ENCODE peak calls at places on chromosomes 2 and 18, in seven cellular contexts. One of them, this sample, is unnamed.

GRCh38 chr2:45699032-45699658 is 47.7 kb downstream of the PRKCE start:
- DNase-seq in right lobe of liver: no peak
- DNase-seq in cardiac muscle cell: peak
- DNase-seq in fibroblast of lung: peak
- DNase-seq in GM23338: no peak
- DNase-seq in sigmoid colon: no peak
- DNase-seq in H1: no peak
- DNase-seq in this sample: no peak

GRCh38 chr18:47263197-47263827 is 11.9 kb upstream of the SKOR2 start:
- DNase-seq in right lobe of liver: no peak
- DNase-seq in cardiac muscle cell: no peak
- DNase-seq in fibroblast of lung: no peak
- DNase-seq in GM23338: peak
- DNase-seq in sigmoid colon: no peak
- DNase-seq in H1: no peak
- DNase-seq in this sample: peak

GRCh38 chr2:233017947-233018346 is 4.9 kb upstream of the NGEF start:
- DNase-seq in right lobe of liver: no peak
- DNase-seq in cardiac muscle cell: no peak
- DNase-seq in fibroblast of lung: no peak
- DNase-seq in GM23338: no peak
- DNase-seq in sigmoid colon: no peak
- DNase-seq in H1: no peak
- DNase-seq in this sample: no peak

GRCh38 chr2:10210336-10210735 is 87.8 kb downstream of the RRM2 start:
- DNase-seq in right lobe of liver: no peak
- DNase-seq in cardiac muscle cell: no peak
- DNase-seq in fibroblast of lung: no peak
- DNase-seq in GM23338: no peak
- DNase-seq in sigmoid colon: no peak
- DNase-seq in H1: no peak
- DNase-seq in this sample: peak

GRCh38 chr18:35099911-35100310 is 58.7 kb downstream of the MAPRE2 start:
- DNase-seq in right lobe of liver: no peak
- DNase-seq in cardiac muscle cell: no peak
- DNase-seq in fibroblast of lung: peak
- DNase-seq in GM23338: no peak
- DNase-seq in sigmoid colon: no peak
- DNase-seq in H1: no peak
- DNase-seq in this sample: no peak

GRCh38 chr18:9696701-9697100 is 11.4 kb upstream of the RAB31 start:
- DNase-seq in right lobe of liver: no peak
- DNase-seq in cardiac muscle cell: no peak
- DNase-seq in fibroblast of lung: no peak
- DNase-seq in GM23338: no peak
- DNase-seq in sigmoid colon: peak
- DNase-seq in H1: no peak
- DNase-seq in this sample: no peak

GRCh38 chr2:141362311-141362710 is 768.5 kb downstream of the LRP1B start:
- DNase-seq in right lobe of liver: no peak
- DNase-seq in cardiac muscle cell: no peak
- DNase-seq in fibroblast of lung: no peak
- DNase-seq in GM23338: no peak
- DNase-seq in sigmoid colon: no peak
- DNase-seq in H1: no peak
- DNase-seq in this sample: no peak

GRCh38 chr2:127196998-127197397 is 23.1 kb downstream of the CYP27C1 start:
- DNase-seq in right lobe of liver: no peak
- DNase-seq in cardiac muscle cell: no peak
- DNase-seq in fibroblast of lung: no peak
- DNase-seq in GM23338: peak
- DNase-seq in sigmoid colon: no peak
- DNase-seq in H1: no peak
- DNase-seq in this sample: no peak

GRCh38 chr18:75958683-75959082 is 531.2 kb upstream of the SMIM21 start:
- DNase-seq in right lobe of liver: no peak
- DNase-seq in cardiac muscle cell: no peak
- DNase-seq in fibroblast of lung: no peak
- DNase-seq in GM23338: peak
- DNase-seq in sigmoid colon: no peak
- DNase-seq in H1: no peak
- DNase-seq in this sample: no peak

GRCh38 chr18:35463050-35463449 is 34.7 kb downstream of the INO80C start:
- DNase-seq in right lobe of liver: no peak
- DNase-seq in cardiac muscle cell: peak
- DNase-seq in fibroblast of lung: no peak
- DNase-seq in GM23338: no peak
- DNase-seq in sigmoid colon: no peak
- DNase-seq in H1: no peak
- DNase-seq in this sample: no peak

GRCh38 chr2:150234787-150235512 is 252.5 kb downstream of the RND3 start:
- DNase-seq in right lobe of liver: no peak
- DNase-seq in cardiac muscle cell: peak
- DNase-seq in fibroblast of lung: peak
- DNase-seq in GM23338: no peak
- DNase-seq in sigmoid colon: no peak
- DNase-seq in H1: no peak
- DNase-seq in this sample: no peak

GRCh38 chr2:179677148-179677688 is 184.2 kb downstream of the ZNF385B start:
- DNase-seq in right lobe of liver: no peak
- DNase-seq in cardiac muscle cell: no peak
- DNase-seq in fibroblast of lung: peak
- DNase-seq in GM23338: no peak
- DNase-seq in sigmoid colon: no peak
- DNase-seq in H1: no peak
- DNase-seq in this sample: no peak

GRCh38 chr2:19100570-19100969 is 257.9 kb downstream of the OSR1 start:
- DNase-seq in right lobe of liver: no peak
- DNase-seq in cardiac muscle cell: no peak
- DNase-seq in fibroblast of lung: no peak
- DNase-seq in GM23338: no peak
- DNase-seq in sigmoid colon: no peak
- DNase-seq in H1: no peak
- DNase-seq in this sample: no peak

GRCh38 chr2:143261986-143262784 is 133.0 kb downstream of the ARHGAP15 start:
- DNase-seq in right lobe of liver: no peak
- DNase-seq in cardiac muscle cell: no peak
- DNase-seq in fibroblast of lung: peak
- DNase-seq in GM23338: no peak
- DNase-seq in sigmoid colon: no peak
- DNase-seq in H1: no peak
- DNase-seq in this sample: no peak

GRCh38 chr2:37764739-37765138 is 93.3 kb upstream of the CDC42EP3 start:
- DNase-seq in right lobe of liver: no peak
- DNase-seq in cardiac muscle cell: no peak
- DNase-seq in fibroblast of lung: no peak
- DNase-seq in GM23338: no peak
- DNase-seq in sigmoid colon: no peak
- DNase-seq in H1: no peak
- DNase-seq in this sample: no peak

GRCh38 chr2:36404754-36405153 is 49.2 kb downstream of the CRIM1 start:
- DNase-seq in right lobe of liver: no peak
- DNase-seq in cardiac muscle cell: no peak
- DNase-seq in fibroblast of lung: no peak
- DNase-seq in GM23338: no peak
- DNase-seq in sigmoid colon: no peak
- DNase-seq in H1: no peak
- DNase-seq in this sample: no peak

GRCh38 chr2:152635635-152636298 is 81.5 kb downstream of the PRPF40A start:
- DNase-seq in right lobe of liver: peak
- DNase-seq in cardiac muscle cell: peak
- DNase-seq in fibroblast of lung: peak
- DNase-seq in GM23338: peak
- DNase-seq in sigmoid colon: peak
- DNase-seq in H1: peak
- DNase-seq in this sample: no peak

GRCh38 chr2:30235859-30236535 is 4.7 kb downstream of the LBH start:
- DNase-seq in right lobe of liver: no peak
- DNase-seq in cardiac muscle cell: no peak
- DNase-seq in fibroblast of lung: no peak
- DNase-seq in GM23338: no peak
- DNase-seq in sigmoid colon: peak
- DNase-seq in H1: no peak
- DNase-seq in this sample: no peak

GRCh38 chr2:10045561-10046355 is 2.4 kb downstream of the KLF11 start:
- DNase-seq in right lobe of liver: peak
- DNase-seq in cardiac muscle cell: no peak
- DNase-seq in fibroblast of lung: no peak
- DNase-seq in GM23338: no peak
- DNase-seq in sigmoid colon: no peak
- DNase-seq in H1: no peak
- DNase-seq in this sample: peak

GRCh38 chr2:126720031-126720368 is 64.0 kb downstream of the GYPC start:
- DNase-seq in right lobe of liver: no peak
- DNase-seq in cardiac muscle cell: no peak
- DNase-seq in fibroblast of lung: no peak
- DNase-seq in GM23338: no peak
- DNase-seq in sigmoid colon: no peak
- DNase-seq in H1: no peak
- DNase-seq in this sample: no peak

GRCh38 chr2:71927757-71928715 is 219.6 kb downstream of the CYP26B1 start:
- DNase-seq in right lobe of liver: no peak
- DNase-seq in cardiac muscle cell: no peak
- DNase-seq in fibroblast of lung: no peak
- DNase-seq in GM23338: no peak
- DNase-seq in sigmoid colon: no peak
- DNase-seq in H1: no peak
- DNase-seq in this sample: no peak

GRCh38 chr2:61116302-61116701 is 45.7 kb upstream of the C2orf74 start:
- DNase-seq in right lobe of liver: no peak
- DNase-seq in cardiac muscle cell: no peak
- DNase-seq in fibroblast of lung: no peak
- DNase-seq in GM23338: no peak
- DNase-seq in sigmoid colon: no peak
- DNase-seq in H1: no peak
- DNase-seq in this sample: no peak

GRCh38 chr2:206282746-206283145 is 8.3 kb downstream of the ZDBF2 start:
- DNase-seq in right lobe of liver: no peak
- DNase-seq in cardiac muscle cell: no peak
- DNase-seq in fibroblast of lung: no peak
- DNase-seq in GM23338: no peak
- DNase-seq in sigmoid colon: no peak
- DNase-seq in H1: no peak
- DNase-seq in this sample: no peak

DNA sequence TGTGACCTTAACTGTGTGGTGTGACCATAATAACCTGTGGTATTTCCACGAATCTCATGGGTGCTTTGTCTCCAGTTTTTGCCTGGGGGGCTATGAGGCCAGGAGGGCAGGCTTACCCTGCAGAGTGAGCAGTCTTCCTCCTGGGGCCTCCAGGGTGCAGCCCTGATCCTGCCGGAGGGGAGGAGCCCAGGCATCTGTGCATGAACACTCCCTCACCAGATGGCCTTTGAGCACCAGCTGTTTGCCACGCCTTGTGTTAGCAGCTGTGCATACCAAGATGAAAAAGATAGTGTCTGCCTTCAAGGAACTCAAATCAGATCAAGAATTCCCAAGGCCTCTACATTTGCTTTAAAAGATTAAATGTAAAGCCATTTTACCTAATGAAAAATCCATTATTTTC is 75.0 kb upstream of the RBM44 start:
- DNase-seq in right lobe of liver: no peak
- DNase-seq in cardiac muscle cell: no peak
- DNase-seq in fibroblast of lung: peak
- DNase-seq in GM23338: peak
- DNase-seq in sigmoid colon: peak
- DNase-seq in H1: no peak
- DNase-seq in this sample: no peak
- TF ChIP-seq CTCF in right lobe of liver: no peak
- TF ChIP-seq CTCF in cardiac muscle cell: no peak
- TF ChIP-seq CTCF in fibroblast of lung: no peak
- TF ChIP-seq CTCF in GM23338: no peak
- TF ChIP-seq CTCF in sigmoid colon: no peak
- TF ChIP-seq CTCF in H1: no peak
- TF ChIP-seq CTCF in this sample: no peak

GRCh38 chr2:104371084-104371483 is 482.8 kb upstream of the POU3F3 start:
- DNase-seq in right lobe of liver: no peak
- DNase-seq in cardiac muscle cell: no peak
- DNase-seq in fibroblast of lung: no peak
- DNase-seq in GM23338: no peak
- DNase-seq in sigmoid colon: no peak
- DNase-seq in H1: no peak
- DNase-seq in this sample: no peak

GRCh38 chr2:104368089-104368488 is 485.8 kb upstream of the POU3F3 start:
- DNase-seq in right lobe of liver: no peak
- DNase-seq in cardiac muscle cell: no peak
- DNase-seq in fibroblast of lung: no peak
- DNase-seq in GM23338: peak
- DNase-seq in sigmoid colon: no peak
- DNase-seq in H1: no peak
- DNase-seq in this sample: no peak
- TF ChIP-seq CTCF in right lobe of liver: no peak
- TF ChIP-seq CTCF in cardiac muscle cell: no peak
- TF ChIP-seq CTCF in fibroblast of lung: no peak
- TF ChIP-seq CTCF in GM23338: no peak
- TF ChIP-seq CTCF in sigmoid colon: no peak
- TF ChIP-seq CTCF in H1: no peak
- TF ChIP-seq CTCF in this sample: no peak

GRCh38 chr18:77754475-77755044 is 504.9 kb downstream of the GALR1 start:
- DNase-seq in right lobe of liver: no peak
- DNase-seq in cardiac muscle cell: no peak
- DNase-seq in fibroblast of lung: no peak
- DNase-seq in GM23338: no peak
- DNase-seq in sigmoid colon: no peak
- DNase-seq in H1: no peak
- DNase-seq in this sample: no peak

DNA sequence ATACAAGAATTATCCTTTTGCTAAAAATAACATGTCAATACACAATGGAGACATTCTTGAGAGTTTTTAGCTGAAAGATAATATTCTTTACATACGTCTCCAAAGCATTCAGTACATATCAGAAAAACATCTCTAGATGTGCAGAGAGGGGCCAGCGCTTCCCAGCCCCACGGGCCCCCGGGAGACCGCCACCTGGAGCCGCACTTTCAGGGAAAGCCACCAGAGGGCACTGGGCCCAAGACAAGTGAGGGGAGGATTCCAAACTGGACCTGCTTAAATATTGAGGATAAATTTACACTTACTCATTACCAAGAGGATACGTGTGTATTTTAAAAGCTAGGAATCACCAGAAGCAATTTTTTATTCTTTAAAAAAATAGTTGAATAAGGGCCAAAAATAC is 499.5 kb downstream of the GALR1 start:
- DNase-seq in right lobe of liver: no peak
- DNase-seq in cardiac muscle cell: no peak
- DNase-seq in fibroblast of lung: no peak
- DNase-seq in GM23338: peak
- DNase-seq in sigmoid colon: no peak
- DNase-seq in H1: no peak
- DNase-seq in this sample: no peak
- TF ChIP-seq CTCF in right lobe of liver: no peak
- TF ChIP-seq CTCF in cardiac muscle cell: no peak
- TF ChIP-seq CTCF in fibroblast of lung: no peak
- TF ChIP-seq CTCF in GM23338: peak
- TF ChIP-seq CTCF in sigmoid colon: no peak
- TF ChIP-seq CTCF in H1: peak
- TF ChIP-seq CTCF in this sample: peak

DNA sequence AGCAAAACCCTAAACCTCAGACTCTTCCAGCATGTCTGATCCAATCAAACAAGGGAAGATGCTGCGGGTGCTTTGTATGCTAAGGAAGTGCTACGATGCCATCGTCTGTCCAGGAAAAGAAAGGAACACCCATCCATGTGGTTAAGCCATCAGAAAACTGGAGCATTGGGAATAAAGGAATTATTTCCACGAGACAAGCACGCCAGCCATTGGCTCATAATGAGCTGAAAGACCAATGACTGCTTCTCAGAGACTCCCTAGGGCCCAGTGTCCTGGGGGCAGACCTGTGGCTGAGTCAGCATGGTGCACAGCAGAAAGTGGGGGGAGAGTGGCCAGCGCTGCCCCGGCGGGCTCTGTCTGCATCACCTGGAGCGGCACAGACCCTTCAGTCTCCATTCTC is 66.0 kb upstream of the AFF3 start:
- DNase-seq in right lobe of liver: no peak
- DNase-seq in cardiac muscle cell: no peak
- DNase-seq in fibroblast of lung: peak
- DNase-seq in GM23338: no peak
- DNase-seq in sigmoid colon: no peak
- DNase-seq in H1: no peak
- DNase-seq in this sample: no peak
- TF ChIP-seq CTCF in right lobe of liver: no peak
- TF ChIP-seq CTCF in cardiac muscle cell: no peak
- TF ChIP-seq CTCF in fibroblast of lung: peak
- TF ChIP-seq CTCF in GM23338: no peak
- TF ChIP-seq CTCF in sigmoid colon: no peak
- TF ChIP-seq CTCF in H1: no peak
- TF ChIP-seq CTCF in this sample: peak